ENCODE peak calls at places on chromosomes 1 and 21, in ten cellular contexts. X is astrocyte of the cerebellum, U is ovary, V is neural crest cell, A is HL-60, S is brain microvascular endothelial cell, J is HCT116, W is left ventricle myocardium inferior, L is body of pancreas, E is HFFc6. P is an unnamed sample.

GRCh38 chr1:26283871-26284596 is 4.1 kb downstream of the SH3BGRL3 start:
- DNase-seq in X (no peak), U (no peak), V (no peak), A (no peak), S (no peak), J (no peak), W (no peak), L (no peak), E (no peak), P (no peak)

GRCh38 chr1:21525340-21525717 is 16.1 kb downstream of the ALPL start:
- DNase-seq in X (no peak), U (no peak), V (no peak), A (no peak), S (no peak), J (no peak), W (no peak), L (no peak), E (no peak), P (no peak)

GRCh38 chr1:55048453-55049270 is 9.3 kb downstream of the PCSK9 start:
- DNase-seq in X (no peak), U (no peak), V (no peak), A (no peak), S (no peak), J (no peak), W (no peak), L (no peak), E (no peak), P (no peak)

GRCh38 chr21:35400233-35400939 is 351.3 kb upstream of the RUNX1 start:
- DNase-seq in X (peak; percentile 64), U (no peak), V (no peak), A (peak; percentile 62), S (peak; percentile 31), J (peak; percentile 81), W (no peak), L (peak; percentile 20), E (peak; percentile 39), P (no peak)

GRCh38 chr1:47710075-47711071 is 272.5 kb downstream of the FOXD2 start:
- DNase-seq in X (peak; percentile 5), U (peak; percentile 13), V (peak; percentile 93), A (peak; percentile 24), S (peak; percentile 44), J (peak; percentile 28), W (peak; percentile 74), L (peak; percentile 82), E (peak; percentile 31), P (peak; percentile 90)

GRCh38 chr21:45859041-45859761 is 122.4 kb upstream of the COL6A1 start:
- DNase-seq in X (no peak), U (no peak), V (no peak), A (no peak), S (no peak), J (no peak), W (no peak), L (no peak), E (no peak), P (no peak)

GRCh38 chr1:170704256-170704655 is 40.3 kb downstream of the PRRX1 start:
- DNase-seq in X (no peak), U (no peak), V (no peak), A (no peak), S (no peak), J (no peak), W (no peak), L (no peak), E (no peak), P (no peak)

GRCh38 chr1:113792986-113793385 is 19.3 kb downstream of the RSBN1 start:
- DNase-seq in X (no peak), U (no peak), V (no peak), A (no peak), S (no peak), J (no peak), W (no peak), L (no peak), E (peak; percentile 58), P (no peak)

GRCh38 chr1:15758537-15758936 is at the start of gene FBLIM1:
- DNase-seq in X (no peak), U (peak; percentile 62), V (no peak), A (no peak), S (no peak), J (no peak), W (no peak), L (no peak), E (no peak), P (peak; percentile 60)

GRCh38 chr1:171212607-171213347 is 27.7 kb downstream of the FMO2 start:
- DNase-seq in X (no peak), U (no peak), V (no peak), A (peak; percentile 47), S (no peak), J (no peak), W (no peak), L (no peak), E (no peak), P (no peak)

GRCh38 chr1:77412069-77412793 is 130.4 kb downstream of the AK5 start:
- DNase-seq in X (no peak), U (no peak), V (no peak), A (peak; percentile 76), S (no peak), J (no peak), W (no peak), L (no peak), E (peak; percentile 61), P (no peak)

GRCh38 chr1:77413541-77414335 is 131.9 kb downstream of the AK5 start:
- DNase-seq in X (no peak), U (no peak), V (no peak), A (peak; percentile 90), S (no peak), J (no peak), W (no peak), L (no peak), E (no peak), P (no peak)

GRCh38 chr1:77412794-77413530 is 131.1 kb downstream of the AK5 start:
- DNase-seq in X (no peak), U (no peak), V (no peak), A (peak; percentile 38), S (no peak), J (no peak), W (no peak), L (no peak), E (no peak), P (no peak)

GRCh38 chr1:77415585-77415984 is 133.8 kb downstream of the AK5 start:
- DNase-seq in X (no peak), U (no peak), V (no peak), A (peak; percentile 63), S (no peak), J (no peak), W (no peak), L (no peak), E (no peak), P (no peak)

GRCh38 chr1:77416692-77417450 is 135.1 kb downstream of the AK5 start:
- DNase-seq in X (no peak), U (no peak), V (no peak), A (peak; percentile 36), S (peak; percentile 14), J (peak; percentile 48), W (no peak), L (no peak), E (no peak), P (no peak)
- TF ChIP-seq CTCF in X (no peak), U (no peak), V (peak; percentile 50), A (no peak), S (peak; percentile 58), J (peak; percentile 29), W (peak; percentile 22), L (peak; percentile 23), E (peak; percentile 78), P (peak; percentile 34)

GRCh38 chr1:241503444-241503843 is 16.1 kb downstream of the FH start:
- DNase-seq in X (no peak), U (no peak), V (no peak), A (no peak), S (no peak), J (no peak), W (no peak), L (no peak), E (no peak), P (no peak)

GRCh38 chr1:241499910-241500309 is 19.6 kb downstream of the FH start:
- DNase-seq in X (peak; percentile 23), U (no peak), V (no peak), A (no peak), S (peak; percentile 9), J (no peak), W (no peak), L (no peak), E (peak; percentile 44), P (no peak)
- TF ChIP-seq CTCF in X (peak; percentile 55), U (no peak), V (peak; percentile 72), A (peak; percentile 36), S (peak; percentile 58), J (peak; percentile 18), W (no peak), L (peak; percentile 23), E (peak; percentile 81), P (peak; percentile 73)

GRCh38 chr1:35190784-35191183 is 2.2 kb downstream of the SFPQ start:
- DNase-seq in X (no peak), U (no peak), V (no peak), A (no peak), S (no peak), J (no peak), W (no peak), L (no peak), E (no peak), P (no peak)

GRCh38 chr1:35191429-35192055 is 1.4 kb downstream of the SFPQ start:
- DNase-seq in X (no peak), U (no peak), V (no peak), A (no peak), S (no peak), J (no peak), W (no peak), L (no peak), E (no peak), P (no peak)

GRCh38 chr1:35188578-35189392 is 4.2 kb downstream of the SFPQ start:
- DNase-seq in X (no peak), U (no peak), V (no peak), A (no peak), S (no peak), J (no peak), W (no peak), L (no peak), E (no peak), P (no peak)

GRCh38 chr1:35192853-35193664 is at the start of gene SFPQ:
- DNase-seq in X (peak; percentile 99), U (peak; percentile 96), V (peak; percentile 99), A (peak; percentile 99), S (peak; percentile 99), J (peak; percentile 98), W (peak; percentile 95), L (peak; percentile 98), E (peak; percentile 99), P (peak; percentile 97)

GRCh38 chr1:35192056-35192852 is 691 bp downstream of the SFPQ start:
- DNase-seq in X (peak; percentile 41), U (peak; percentile 82), V (peak; percentile 80), A (peak; percentile 78), S (peak; percentile 49), J (no peak), W (peak; percentile 88), L (peak; percentile 86), E (peak; percentile 52), P (peak; percentile 75)
- TF ChIP-seq CTCF in X (no peak), U (peak; percentile 45), V (peak; percentile 45), A (no peak), S (no peak), J (no peak), W (peak; percentile 30), L (no peak), E (peak; percentile 73), P (peak; percentile 43)

DNA sequence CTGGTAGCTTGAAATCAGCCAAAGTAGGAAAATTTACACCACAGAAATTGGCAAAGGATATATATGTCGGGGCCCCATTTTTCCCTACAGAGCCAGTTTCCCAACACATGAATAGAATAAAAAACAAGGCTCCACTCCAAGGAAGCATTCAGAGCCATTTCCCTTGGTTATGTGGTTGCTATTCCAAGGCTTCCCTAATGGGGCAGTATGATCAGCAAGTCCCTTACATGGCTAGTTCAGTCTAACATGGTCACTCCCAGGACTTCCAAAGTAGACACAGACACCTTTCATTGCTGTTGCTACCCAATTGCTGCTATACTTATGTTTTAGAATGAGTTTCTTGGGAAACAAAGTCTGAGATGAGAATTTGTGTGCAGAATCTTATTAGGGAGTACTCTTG is 93.1 kb downstream of the C21orf91 start:
- DNase-seq in X (no peak), U (no peak), V (no peak), A (no peak), S (no peak), J (peak; percentile 23), W (no peak), L (no peak), E (peak; percentile 24), P (no peak)
- TF ChIP-seq CTCF in X (peak; percentile 18), U (no peak), V (peak; percentile 24), A (no peak), S (no peak), J (no peak), W (no peak), L (no peak), E (peak; percentile 45), P (peak; percentile 27)

P was measured in progenitor cell of endocrine pancreas.